ENCODE peak calls at places on chromosomes 5 and 9, in nine cellular contexts. Y, S, D, L, E, J, W, F and R are unnamed samples.

GRCh38 chr9:87137718-87138117 is 190.4 kb upstream of the GAS1 start:
- DNase-seq in Y (no peak), S (no peak), L (no peak), E (no peak), J (no peak), D (no peak), F (no peak), W (no peak), R (no peak)

GRCh38 chr9:85723220-85723619 is 18.5 kb downstream of the AGTPBP1 start:
- DNase-seq in L (no peak), Y (peak), D (no peak), W (peak), E (no peak), S (peak), F (no peak), J (peak), R (peak)

GRCh38 chr9:111582888-111583287 is 16.6 kb downstream of the PTGR1 start:
- DNase-seq in L (no peak), S (no peak), W (no peak), E (no peak), D (no peak), F (no peak), J (no peak), Y (no peak), R (no peak)

GRCh38 chr9:123825337-123825736 is 104.6 kb downstream of the DENND1A start:
- DNase-seq in D (no peak), W (no peak), L (no peak), F (no peak), J (no peak), S (no peak), Y (no peak), E (no peak), R (no peak)

GRCh38 chr5:24998641-24999040 is 353.9 kb upstream of the CDH10 start:
- DNase-seq in D (no peak), L (no peak), J (no peak), Y (no peak), F (no peak), E (no peak), W (no peak), S (no peak), R (no peak)

GRCh38 chr9:115291841-115292240 is 173.9 kb upstream of the TNC start:
- DNase-seq in D (no peak), F (no peak), L (no peak), Y (no peak), E (no peak), J (no peak), S (no peak), W (no peak), R (no peak)

GRCh38 chr5:4720831-4721230 is 419.3 kb upstream of the ADAMTS16 start:
- DNase-seq in W (no peak), F (no peak), S (no peak), Y (no peak), L (no peak), E (no peak), D (no peak), J (no peak), R (no peak)

GRCh38 chr5:102152906-102153787 is 142.9 kb downstream of the SLCO4C1 start:
- DNase-seq in D (peak), E (no peak), F (no peak), W (no peak), L (peak), S (no peak), J (no peak), Y (peak), R (no peak)

GRCh38 chr5:138900281-138900965 is 25.3 kb upstream of the LRRTM2 start:
- DNase-seq in D (no peak), S (no peak), J (no peak), L (peak), F (no peak), E (peak), Y (peak), W (no peak), R (no peak)

GRCh38 chr5:119991645-119992044 is 362.3 kb downstream of the FAM170A start:
- DNase-seq in D (no peak), Y (no peak), W (no peak), J (no peak), E (no peak), F (no peak), S (no peak), L (no peak), R (no peak)

GRCh38 chr9:126694206-126695081 is 80.7 kb downstream of the LMX1B start:
- DNase-seq in D (no peak), L (no peak), W (no peak), F (no peak), Y (no peak), E (peak), J (no peak), S (no peak), R (no peak)

GRCh38 chr5:102754499-102755424 is at the start of gene PAM:
- DNase-seq in S (no peak), Y (peak), F (peak), W (peak), J (peak), L (peak), D (peak), E (peak), R (peak)

GRCh38 chr9:133532937-133533668 is 1.4 kb upstream of the ADAMTSL2 start:
- DNase-seq in S (no peak), L (peak), D (peak), E (no peak), W (peak), J (no peak), F (no peak), Y (peak), R (peak)

GRCh38 chr5:17314907-17315471 is 97.6 kb downstream of the BASP1 start:
- DNase-seq in E (no peak), L (peak), F (no peak), W (no peak), S (no peak), J (no peak), D (peak), Y (no peak), R (no peak)

GRCh38 chr5:154316223-154316967 is 125.9 kb downstream of the GALNT10 start:
- DNase-seq in F (no peak), J (no peak), Y (no peak), D (no peak), L (no peak), E (no peak), S (no peak), W (no peak), R (no peak)

GRCh38 chr9:113798062-113799030 is 77.8 kb upstream of the ZNF618 start:
- DNase-seq in L (no peak), W (no peak), Y (no peak), F (no peak), J (no peak), E (no peak), D (no peak), S (no peak), R (no peak)

GRCh38 chr5:175868996-175869638 is 2.3 kb upstream of the CPLX2 start:
- DNase-seq in L (no peak), S (no peak), E (peak), D (no peak), W (no peak), F (no peak), J (no peak), Y (no peak), R (no peak)

GRCh38 chr5:120684749-120685415 is 220.8 kb downstream of the PRR16 start:
- DNase-seq in L (peak), S (no peak), E (peak), F (no peak), J (no peak), Y (no peak), D (peak), W (no peak), R (no peak)

GRCh38 chr9:61671276-61671973 is 481.6 kb downstream of the SPATA31A7 start:
- DNase-seq in L (no peak), E (no peak), J (no peak), D (no peak), Y (no peak), F (no peak), W (peak), S (no peak), R (no peak)

GRCh38 chr9:7704543-7704942 is 95.0 kb downstream of the DMAC1 start:
- DNase-seq in W (no peak), J (no peak), L (no peak), Y (no peak), F (no peak), D (no peak), E (no peak), S (no peak), R (no peak)

GRCh38 chr5:134555223-134555790 is 29.8 kb downstream of the JADE2 start:
- DNase-seq in L (no peak), W (no peak), F (no peak), E (peak), J (no peak), S (no peak), Y (no peak), D (no peak), R (no peak)

GRCh38 chr5:180315762-180316212 is 23.9 kb upstream of the MAPK9 start:
- DNase-seq in F (no peak), S (no peak), Y (peak), J (peak), L (peak), W (peak), E (peak), D (peak), R (peak)

GRCh38 chr5:177542816-177543472 is 11.4 kb downstream of the FAM193B start:
- DNase-seq in F (no peak), E (no peak), S (no peak), J (no peak), Y (no peak), D (no peak), L (no peak), W (no peak), R (no peak)

GRCh38 chr5:143143973-143144372 is 259.5 kb downstream of the NR3C1 start:
- DNase-seq in L (no peak), W (no peak), S (no peak), F (no peak), E (peak), D (no peak), J (no peak), Y (no peak), R (no peak)

GRCh38 chr5:14720236-14720923 is 55.9 kb downstream of the OTULIN start:
- DNase-seq in F (no peak), W (no peak), E (peak), Y (no peak), S (no peak), J (no peak), L (peak), D (no peak), R (no peak)

GRCh38 chr5:37727238-37727637 is 112.6 kb downstream of the GDNF start:
- DNase-seq in Y (no peak), S (no peak), L (no peak), W (no peak), J (no peak), D (no peak), E (no peak), F (no peak), R (no peak)

GRCh38 chr9:115628426-115628825 is 510.5 kb upstream of the TNC start:
- DNase-seq in F (no peak), S (no peak), E (no peak), D (no peak), W (no peak), J (no peak), Y (no peak), L (no peak), R (no peak)

GRCh38 chr5:43192558-43193170 is 639 bp downstream of the NIM1K start:
- DNase-seq in D (no peak), F (no peak), S (peak), L (no peak), W (peak), J (no peak), Y (peak), E (peak), R (no peak)

GRCh38 chr9:33103381-33104110 is 27.1 kb upstream of the SMU1 start:
- DNase-seq in W (peak), D (no peak), J (no peak), Y (no peak), L (no peak), F (no peak), S (no peak), E (peak), R (no peak)

GRCh38 chr9:133268335-133269056 is 6.5 kb downstream of the ABO start:
- DNase-seq in Y (no peak), S (no peak), W (no peak), D (no peak), J (no peak), L (no peak), F (no peak), E (peak), R (no peak)

GRCh38 chr9:97853056-97853843 is at the start of gene FOXE1:
- DNase-seq in Y (no peak), D (no peak), J (no peak), F (no peak), L (peak), E (peak), W (no peak), S (no peak), R (no peak)

GRCh38 chr5:181229996-181230395 is 6.9 kb downstream of the TRIM41 start:
- DNase-seq in S (no peak), Y (no peak), L (no peak), W (no peak), E (no peak), D (no peak), J (no peak), F (no peak), R (no peak)

GRCh38 chr5:154762261-154762660 is 7.1 kb downstream of the LARP1 start:
- DNase-seq in F (no peak), W (no peak), S (no peak), E (peak), Y (no peak), L (no peak), J (no peak), D (no peak), R (no peak)

GRCh38 chr5:157464518-157465171 is 4.6 kb downstream of the NIPAL4 start:
- DNase-seq in Y (no peak), E (peak), F (no peak), D (no peak), S (no peak), L (peak), W (no peak), J (no peak), R (no peak)

GRCh38 chr5:87524217-87524616 is 111.5 kb upstream of the CCNH start:
- DNase-seq in S (no peak), F (no peak), J (no peak), E (no peak), Y (no peak), D (no peak), L (no peak), W (no peak), R (no peak)

GRCh38 chr9:84062538-84062937 is 81.9 kb downstream of the RMI1 start:
- DNase-seq in L (no peak), S (no peak), D (no peak), F (no peak), W (no peak), J (no peak), E (no peak), Y (no peak), R (no peak)

GRCh38 chr9:112042244-112042638 is 132.9 kb downstream of the SUSD1 start:
- DNase-seq in E (no peak), F (no peak), W (no peak), J (no peak), L (no peak), D (no peak), S (no peak), Y (no peak), R (no peak)

GRCh38 chr5:65867509-65868195 is 58.7 kb upstream of the ERBIN start:
- DNase-seq in D (no peak), F (no peak), Y (no peak), L (no peak), W (no peak), E (no peak), S (no peak), J (no peak), R (no peak)